ENCODE peak calls at places on chromosomes 11 and 22, in six cellular contexts. One of them, this sample, is unnamed.

GRCh38 chr11:60840711-60841430 is 1.0 kb upstream of the CCDC86 start:
- DNase-seq in colonic mucosa: no peak
- DNase-seq in fibroblast of lung: peak; percentile 95
- DNase-seq in stomach: no peak
- DNase-seq in A549: no peak
- DNase-seq in H9: no peak
- DNase-seq in this sample: no peak

GRCh38 chr11:67656278-67656922 is 5.9 kb upstream of the ACY3 start:
- DNase-seq in colonic mucosa: no peak
- DNase-seq in stomach: no peak
- DNase-seq in fibroblast of lung: peak; percentile 33
- DNase-seq in H9: no peak
- DNase-seq in A549: peak; percentile 59
- DNase-seq in this sample: no peak

GRCh38 chr22:20974336-20974955 is 7.4 kb downstream of the AIFM3 start:
- DNase-seq in stomach: no peak
- DNase-seq in fibroblast of lung: no peak
- DNase-seq in A549: no peak
- DNase-seq in colonic mucosa: no peak
- DNase-seq in H9: no peak
- DNase-seq in this sample: no peak

GRCh38 chr11:3220101-3220500 is 1.5 kb upstream of the MRGPRG start:
- DNase-seq in fibroblast of lung: no peak
- DNase-seq in A549: no peak
- DNase-seq in H9: peak; percentile 26
- DNase-seq in colonic mucosa: peak; percentile 10
- DNase-seq in stomach: no peak
- DNase-seq in this sample: no peak

GRCh38 chr11:48044577-48044976 is 64.2 kb downstream of the PTPRJ start:
- DNase-seq in stomach: no peak
- DNase-seq in colonic mucosa: no peak
- DNase-seq in fibroblast of lung: no peak
- DNase-seq in A549: no peak
- DNase-seq in H9: no peak
- DNase-seq in this sample: no peak

GRCh38 chr11:119992171-119993051 is 145.5 kb downstream of the TRIM29 start:
- DNase-seq in H9: no peak
- DNase-seq in stomach: no peak
- DNase-seq in colonic mucosa: no peak
- DNase-seq in A549: no peak
- DNase-seq in fibroblast of lung: no peak
- DNase-seq in this sample: no peak

GRCh38 chr11:61173456-61173855 is 12.2 kb upstream of the VPS37C start:
- DNase-seq in H9: no peak
- DNase-seq in stomach: peak; percentile 49
- DNase-seq in A549: peak; percentile 49
- DNase-seq in colonic mucosa: no peak
- DNase-seq in fibroblast of lung: no peak
- DNase-seq in this sample: no peak

GRCh38 chr11:125998267-125998666 is 52.4 kb downstream of the VSIG10L2 start:
- DNase-seq in H9: no peak
- DNase-seq in colonic mucosa: no peak
- DNase-seq in stomach: no peak
- DNase-seq in A549: no peak
- DNase-seq in fibroblast of lung: no peak
- DNase-seq in this sample: no peak

GRCh38 chr11:23112987-23113886 is 253.0 kb upstream of the CCDC179 start:
- DNase-seq in H9: peak; percentile 48
- DNase-seq in A549: peak; percentile 43
- DNase-seq in fibroblast of lung: peak; percentile 55
- DNase-seq in stomach: peak; percentile 57
- DNase-seq in colonic mucosa: peak; percentile 87
- DNase-seq in this sample: peak; percentile 26
- TF ChIP-seq CTCF in H9: peak; percentile 85
- TF ChIP-seq CTCF in A549: peak; percentile 47
- TF ChIP-seq CTCF in fibroblast of lung: peak; percentile 74
- TF ChIP-seq CTCF in stomach: peak; percentile 40
- TF ChIP-seq CTCF in colonic mucosa: peak; percentile 46
- TF ChIP-seq CTCF in this sample: peak; percentile 61

DNA sequence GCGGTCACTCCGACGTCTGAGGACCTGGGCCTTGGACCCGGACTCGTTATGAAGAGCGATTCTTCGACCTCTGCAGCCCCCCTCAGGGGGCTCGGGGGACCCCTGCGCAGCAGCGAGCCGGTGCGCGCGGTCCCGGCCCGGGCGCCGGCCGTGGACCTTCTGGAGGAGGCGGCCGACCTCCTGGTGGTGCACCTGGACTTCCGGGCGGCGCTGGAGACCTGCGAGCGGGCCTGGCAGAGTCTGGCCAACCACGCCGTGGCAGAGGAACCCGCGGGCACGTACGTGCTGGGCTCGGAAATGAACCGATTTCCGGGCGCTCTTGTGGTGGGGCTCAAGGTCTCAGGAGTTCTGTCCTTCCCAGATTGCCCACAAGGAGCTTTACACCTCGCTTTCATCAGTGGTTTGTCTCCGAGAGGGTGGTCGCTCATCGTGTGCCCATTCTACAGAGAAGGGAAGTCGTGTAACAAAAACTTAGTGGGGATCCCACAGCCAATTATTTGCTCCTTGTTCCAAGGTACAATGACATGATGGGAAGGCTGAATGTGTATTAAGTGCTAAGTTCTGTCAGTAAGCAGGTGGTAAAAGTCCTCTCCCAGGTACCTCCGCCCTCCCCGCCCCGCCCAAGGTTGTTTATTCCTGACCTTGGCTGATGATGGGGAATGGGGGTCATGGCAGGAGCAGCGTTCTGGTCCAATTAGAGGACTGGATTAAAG is 695 bp downstream of the PEX26 start:
- DNase-seq in fibroblast of lung: peak; percentile 26
- DNase-seq in A549: peak; percentile 25
- DNase-seq in stomach: peak; percentile 60
- DNase-seq in colonic mucosa: peak; percentile 70
- DNase-seq in H9: peak; percentile 38
- DNase-seq in this sample: peak; percentile 65
- TF ChIP-seq CTCF in fibroblast of lung: no peak
- TF ChIP-seq CTCF in A549: no peak
- TF ChIP-seq CTCF in stomach: no peak
- TF ChIP-seq CTCF in colonic mucosa: no peak
- TF ChIP-seq CTCF in H9: peak; percentile 33
- TF ChIP-seq CTCF in this sample: no peak

GRCh38 chr11:59680287-59681154 is 11.7 kb upstream of the PATL1 start:
- DNase-seq in stomach: peak; percentile 75
- DNase-seq in colonic mucosa: peak; percentile 82
- DNase-seq in H9: peak; percentile 84
- DNase-seq in A549: peak; percentile 89
- DNase-seq in fibroblast of lung: peak; percentile 69
- DNase-seq in this sample: peak; percentile 72
- TF ChIP-seq CTCF in stomach: peak; percentile 53
- TF ChIP-seq CTCF in colonic mucosa: peak; percentile 63
- TF ChIP-seq CTCF in H9: peak; percentile 87
- TF ChIP-seq CTCF in A549: peak; percentile 81
- TF ChIP-seq CTCF in fibroblast of lung: peak; percentile 94
- TF ChIP-seq CTCF in this sample: peak; percentile 66

DNA sequence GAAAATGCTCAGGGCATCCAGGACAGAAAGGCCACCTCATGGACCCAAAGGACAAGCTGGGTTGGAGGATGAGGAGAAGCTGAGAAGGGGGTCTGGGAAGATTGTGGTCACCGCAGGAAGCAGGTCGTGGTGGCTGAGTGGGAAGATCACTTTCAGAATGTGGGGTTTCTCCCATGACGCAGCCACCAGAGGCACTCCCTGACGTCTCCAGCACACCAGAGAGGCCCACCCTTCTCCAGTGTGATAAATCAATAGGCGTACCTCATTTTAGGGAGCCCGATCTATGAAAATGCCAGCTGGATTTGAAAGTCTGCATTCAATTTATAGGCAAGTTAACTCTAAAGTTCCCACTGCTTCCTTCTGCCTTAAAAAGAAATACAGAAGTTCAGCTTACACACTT is 10.5 kb downstream of the TSPAN18 start:
- DNase-seq in stomach: no peak
- DNase-seq in fibroblast of lung: no peak
- DNase-seq in H9: no peak
- DNase-seq in colonic mucosa: no peak
- DNase-seq in A549: no peak
- DNase-seq in this sample: peak; percentile 27
- TF ChIP-seq CTCF in stomach: no peak
- TF ChIP-seq CTCF in fibroblast of lung: no peak
- TF ChIP-seq CTCF in H9: no peak
- TF ChIP-seq CTCF in colonic mucosa: no peak
- TF ChIP-seq CTCF in A549: no peak
- TF ChIP-seq CTCF in this sample: no peak

GRCh38 chr11:78683774-78684173 is 109.1 kb upstream of the NARS2 start:
- DNase-seq in stomach: no peak
- DNase-seq in fibroblast of lung: no peak
- DNase-seq in colonic mucosa: no peak
- DNase-seq in H9: no peak
- DNase-seq in A549: no peak
- DNase-seq in this sample: no peak
- TF ChIP-seq CTCF in stomach: no peak
- TF ChIP-seq CTCF in fibroblast of lung: no peak
- TF ChIP-seq CTCF in colonic mucosa: no peak
- TF ChIP-seq CTCF in H9: no peak
- TF ChIP-seq CTCF in A549: no peak
- TF ChIP-seq CTCF in this sample: no peak

GRCh38 chr11:102773388-102773787 is 7.0 kb downstream of the MMP10 start:
- DNase-seq in colonic mucosa: no peak
- DNase-seq in stomach: no peak
- DNase-seq in fibroblast of lung: peak; percentile 39
- DNase-seq in A549: no peak
- DNase-seq in H9: no peak
- DNase-seq in this sample: no peak

GRCh38 chr11:102776454-102776853 is 4.0 kb downstream of the MMP10 start:
- DNase-seq in colonic mucosa: no peak
- DNase-seq in H9: no peak
- DNase-seq in fibroblast of lung: no peak
- DNase-seq in stomach: no peak
- DNase-seq in A549: no peak
- DNase-seq in this sample: no peak

GRCh38 chr11:102767800-102768199 is 12.6 kb downstream of the MMP10 start:
- DNase-seq in fibroblast of lung: no peak
- DNase-seq in A549: no peak
- DNase-seq in colonic mucosa: no peak
- DNase-seq in stomach: no peak
- DNase-seq in H9: no peak
- DNase-seq in this sample: no peak

GRCh38 chr11:102770191-102770590 is 10.2 kb downstream of the MMP10 start:
- DNase-seq in stomach: no peak
- DNase-seq in colonic mucosa: no peak
- DNase-seq in H9: no peak
- DNase-seq in fibroblast of lung: no peak
- DNase-seq in A549: no peak
- DNase-seq in this sample: no peak

GRCh38 chr11:102771351-102771750 is 9.1 kb downstream of the MMP10 start:
- DNase-seq in stomach: no peak
- DNase-seq in fibroblast of lung: peak; percentile 53
- DNase-seq in colonic mucosa: no peak
- DNase-seq in H9: no peak
- DNase-seq in A549: no peak
- DNase-seq in this sample: no peak
- TF ChIP-seq CTCF in stomach: no peak
- TF ChIP-seq CTCF in fibroblast of lung: no peak
- TF ChIP-seq CTCF in colonic mucosa: no peak
- TF ChIP-seq CTCF in H9: no peak
- TF ChIP-seq CTCF in A549: no peak
- TF ChIP-seq CTCF in this sample: no peak

GRCh38 chr11:132463941-132464340 is 1068.4 kb downstream of the OPCML start:
- DNase-seq in A549: no peak
- DNase-seq in stomach: no peak
- DNase-seq in fibroblast of lung: peak; percentile 30
- DNase-seq in H9: no peak
- DNase-seq in colonic mucosa: no peak
- DNase-seq in this sample: no peak

GRCh38 chr11:132466983-132467382 is 1065.3 kb downstream of the OPCML start:
- DNase-seq in H9: no peak
- DNase-seq in A549: no peak
- DNase-seq in stomach: no peak
- DNase-seq in fibroblast of lung: no peak
- DNase-seq in colonic mucosa: no peak
- DNase-seq in this sample: no peak

DNA sequence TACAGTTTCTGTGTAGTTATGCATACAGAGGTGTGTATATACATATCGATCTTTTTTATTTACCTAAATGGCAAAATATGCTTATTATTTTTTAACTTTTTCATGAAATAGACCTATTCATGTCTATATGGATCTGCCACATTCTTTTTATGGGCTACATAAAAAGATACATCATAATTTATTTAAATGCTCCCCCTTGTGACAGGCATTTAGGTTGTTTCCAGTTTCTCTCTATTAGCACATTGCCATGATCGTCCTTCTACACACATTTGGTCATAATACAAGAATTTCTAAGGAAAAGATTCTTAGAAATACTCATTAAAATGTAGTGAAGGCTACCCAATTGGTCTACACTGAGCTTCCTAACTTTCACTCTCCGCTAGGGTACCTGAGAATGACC is 1067.4 kb downstream of the OPCML start:
- DNase-seq in fibroblast of lung: no peak
- DNase-seq in colonic mucosa: no peak
- DNase-seq in A549: no peak
- DNase-seq in H9: no peak
- DNase-seq in stomach: no peak
- DNase-seq in this sample: no peak
- TF ChIP-seq CTCF in fibroblast of lung: no peak
- TF ChIP-seq CTCF in colonic mucosa: no peak
- TF ChIP-seq CTCF in A549: no peak
- TF ChIP-seq CTCF in H9: no peak
- TF ChIP-seq CTCF in stomach: no peak
- TF ChIP-seq CTCF in this sample: no peak

DNA sequence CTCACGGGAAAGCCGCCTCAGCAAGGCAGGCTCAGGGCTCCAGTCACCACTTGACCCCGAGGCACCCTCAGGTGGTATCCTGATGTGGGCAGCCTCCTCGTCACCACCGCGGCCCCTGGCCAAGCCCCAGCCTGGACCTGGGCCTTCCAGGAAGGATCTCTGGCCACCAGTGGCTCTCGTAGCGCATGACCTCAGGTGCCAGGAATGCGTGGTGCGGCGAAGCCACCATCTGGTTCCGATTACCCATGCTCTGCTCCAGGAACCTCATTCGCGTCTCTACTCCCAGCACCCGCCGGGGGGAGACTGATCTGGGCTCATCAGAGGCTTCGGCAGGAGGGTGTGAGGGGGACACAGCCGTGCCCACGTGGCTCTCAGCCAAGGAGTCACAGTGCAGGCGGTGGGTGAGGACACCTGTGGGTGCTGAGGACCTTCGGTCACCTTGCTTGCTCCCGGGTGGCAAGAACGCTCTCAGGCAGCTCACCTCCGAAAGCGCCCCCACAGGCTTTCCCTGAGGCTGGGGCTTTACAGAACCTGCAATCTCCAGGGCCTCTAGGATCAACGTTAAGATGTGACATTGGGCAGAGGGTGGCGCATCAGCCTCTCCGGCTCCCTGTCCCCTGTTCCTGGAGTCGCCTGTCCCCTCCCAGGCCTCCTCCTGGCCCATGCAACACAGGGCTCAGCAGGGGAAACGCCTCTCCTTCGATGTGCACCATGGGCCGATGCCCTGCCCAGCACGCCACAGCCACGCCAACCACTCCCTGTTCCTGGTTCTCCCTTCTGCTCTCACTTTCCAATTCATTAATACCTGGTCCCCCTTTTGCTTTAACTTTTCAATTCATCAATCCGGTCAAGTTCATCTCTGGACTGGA is 39.0 kb downstream of the TBX1 start:
- DNase-seq in colonic mucosa: no peak
- DNase-seq in H9: no peak
- DNase-seq in fibroblast of lung: peak; percentile 97
- DNase-seq in stomach: no peak
- DNase-seq in A549: no peak
- DNase-seq in this sample: no peak
- TF ChIP-seq CTCF in colonic mucosa: no peak
- TF ChIP-seq CTCF in H9: no peak
- TF ChIP-seq CTCF in fibroblast of lung: no peak
- TF ChIP-seq CTCF in stomach: no peak
- TF ChIP-seq CTCF in A549: no peak
- TF ChIP-seq CTCF in this sample: no peak

This sample was measured in activated CD8-positive, alpha-beta T cell treated with anti-CD3 and anti-CD28 coated beads for 36 hours.